ENCODE peak calls at places on chromosomes 16 and 17, in five cellular contexts. Z is naive thymus-derived CD4-positive, alpha-beta T cell; E is colonic mucosa; Q is K562; Y is psoas muscle. P is an unnamed sample.

GRCh38 chr16:51008037-51008436 is 143.0 kb downstream of the SALL1 start:
- DNase-seq in Q (no peak), Y (no peak), Z (no peak), E (no peak), P (no peak)

GRCh38 chr16:66369055-66369592 is 2.6 kb downstream of the CDH5 start:
- DNase-seq in E (no peak), Z (no peak), Q (no peak), Y (no peak), P (no peak)

GRCh38 chr16:49672753-49673152 is 183.2 kb downstream of the ZNF423 start:
- DNase-seq in E (no peak), Q (no peak), Z (no peak), Y (no peak), P (no peak)

GRCh38 chr16:11662582-11662981 is 5.7 kb upstream of the SNN start:
- DNase-seq in Z (no peak), E (no peak), Q (no peak), Y (no peak), P (no peak)

GRCh38 chr16:75238132-75238852 is 13.1 kb downstream of the BCAR1 start:
- DNase-seq in E (peak; percentile 38), Q (no peak), Y (peak; percentile 83), Z (no peak), P (peak; percentile 86)

GRCh38 chr17:64682261-64683181 is 20.4 kb upstream of the SMURF2 start:
- DNase-seq in Y (no peak), E (no peak), Q (no peak), Z (no peak), P (no peak)

GRCh38 chr16:84929421-84930297 is 81.7 kb downstream of the ZDHHC7 start:
- DNase-seq in Y (peak; percentile 75), Q (peak; percentile 89), E (no peak), Z (no peak), P (peak; percentile 53)

GRCh38 chr17:66221343-66221742 is 7.9 kb downstream of the APOH start:
- DNase-seq in E (no peak), Y (no peak), Z (no peak), Q (no peak), P (no peak)

GRCh38 chr17:20797292-20797691 is 217.8 kb downstream of the CDRT15L2 start:
- DNase-seq in Z (no peak), E (no peak), Y (no peak), Q (no peak), P (no peak)
- H3K9me3 ChIP-seq in Z (no peaks in the 10 kb centered on the region), E (no peaks in the 10 kb centered on the region), Y (no peaks in the 10 kb centered on the region), Q (no peaks in the 10 kb centered on the region), P (no peaks in the 10 kb centered on the region)

GRCh38 chr16:3289998-3290673 is 6.8 kb downstream of the ZNF263 start:
- DNase-seq in E (no peak), Z (no peak), Y (no peak), Q (no peak), P (no peak)
- H3K9me3 ChIP-seq in E (peaks cover 26% of the 10 kb centered on the region), Z (peaks cover 45% of the 10 kb centered on the region), Y (peaks cover 70% of the 10 kb centered on the region), Q (peaks cover 44% of the 10 kb centered on the region), P (peaks cover 74% of the 10 kb centered on the region)

GRCh38 chr16:56658476-56658875 is 717 bp downstream of the MT1F start:
- DNase-seq in E (no peak), Z (no peak), Y (no peak), Q (no peak), P (no peak)
- H3K9me3 ChIP-seq in E (no peaks in the 10 kb centered on the region), Z (no peaks in the 10 kb centered on the region), Y (no peaks in the 10 kb centered on the region), Q (no peaks in the 10 kb centered on the region), P (no peaks in the 10 kb centered on the region)

DNA sequence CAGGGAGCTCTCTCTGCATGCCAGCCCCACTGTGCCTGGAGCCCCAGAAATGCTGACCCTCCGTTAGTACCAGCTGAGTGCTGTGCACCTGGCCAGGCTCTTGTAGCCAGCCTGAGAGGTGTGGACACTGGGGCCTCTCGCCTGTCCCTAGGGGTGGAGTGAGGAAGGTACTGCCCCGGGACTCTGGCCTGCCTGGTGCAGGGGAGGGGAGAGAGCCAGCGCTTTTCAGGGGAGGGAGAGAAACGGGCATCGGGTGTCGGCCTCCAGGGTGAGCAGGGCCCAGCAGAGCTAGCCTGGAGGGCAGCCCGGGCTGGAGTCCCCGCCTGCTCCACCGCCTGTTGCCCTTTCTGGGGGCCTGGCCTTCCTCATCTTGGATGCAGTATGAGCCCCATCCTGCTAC is 13.1 kb downstream of the MAP2K3 start:
- DNase-seq in Y (no peak), Q (peak; percentile 14), Z (no peak), E (no peak), P (no peak)
- H3K9me3 ChIP-seq in Y (no peaks in the 10 kb centered on the region), Q (no peaks in the 10 kb centered on the region), Z (no peaks in the 10 kb centered on the region), E (no peaks in the 10 kb centered on the region), P (no peaks in the 10 kb centered on the region)

GRCh38 chr16:35730251-35730650 is 2270.8 kb downstream of the TP53TG3F start:
- DNase-seq in Z (no peak), E (no peak), Q (no peak), Y (no peak), P (no peak)
- H3K9me3 ChIP-seq in Z (no peaks in the 10 kb centered on the region), E (no peaks in the 10 kb centered on the region), Q (no peaks in the 10 kb centered on the region), Y (no peaks in the 10 kb centered on the region), P (no peaks in the 10 kb centered on the region)

GRCh38 chr17:72615627-72615991 is 476.9 kb downstream of the SLC39A11 start:
- DNase-seq in Z (no peak), Y (no peak), E (peak; percentile 51), Q (no peak), P (no peak)
- H3K9me3 ChIP-seq in Z (no peaks in the 10 kb centered on the region), Y (no peaks in the 10 kb centered on the region), E (no peaks in the 10 kb centered on the region), Q (no peaks in the 10 kb centered on the region), P (no peaks in the 10 kb centered on the region)

GRCh38 chr16:35310999-35311398 is 1851.6 kb downstream of the TP53TG3F start:
- DNase-seq in Y (no peak), Q (no peak), Z (no peak), E (no peak), P (no peak)

GRCh38 chr16:35305476-35305875 is 1846.1 kb downstream of the TP53TG3F start:
- DNase-seq in Z (no peak), Y (no peak), Q (no peak), E (no peak), P (no peak)

GRCh38 chr16:35311475-35311874 is 1852.1 kb downstream of the TP53TG3F start:
- DNase-seq in Y (no peak), E (no peak), Q (no peak), Z (no peak), P (no peak)

GRCh38 chr16:35306915-35307314 is 1847.5 kb downstream of the TP53TG3F start:
- DNase-seq in Z (no peak), Q (no peak), Y (no peak), E (no peak), P (no peak)

DNA sequence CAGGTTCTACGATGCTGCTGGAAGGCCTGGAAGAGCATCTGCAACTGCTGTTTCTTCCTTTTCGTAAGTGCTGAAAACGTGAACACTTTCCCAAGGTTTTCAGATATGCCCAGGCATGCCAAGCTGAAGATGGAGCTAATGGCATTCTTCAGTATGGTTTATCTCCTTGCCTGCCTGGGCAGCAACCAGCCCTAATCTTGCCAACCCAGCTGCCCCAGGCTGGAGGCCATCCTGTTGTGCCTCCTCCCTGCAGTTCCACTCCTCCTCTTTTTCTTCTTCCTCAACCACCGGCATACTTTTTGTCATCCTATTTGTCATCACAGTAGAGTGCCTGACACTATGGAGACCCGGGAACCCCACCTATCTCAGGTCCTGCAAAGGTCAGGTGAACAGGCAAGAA is 1849.3 kb downstream of the TP53TG3F start:
- DNase-seq in E (no peak), Z (no peak), Y (no peak), Q (no peak), P (no peak)
- H3K9me3 ChIP-seq in E (peaks cover 4% of the 10 kb centered on the region), Z (no peaks in the 10 kb centered on the region), Y (no peaks in the 10 kb centered on the region), Q (no peaks in the 10 kb centered on the region), P (no peaks in the 10 kb centered on the region)

GRCh38 chr16:69107311-69107962 is 2.0 kb downstream of the HAS3 start:
- DNase-seq in Q (no peak), Y (peak; percentile 33), E (peak; percentile 74), Z (no peak), P (no peak)
- H3K9me3 ChIP-seq in Q (no peaks in the 10 kb centered on the region), Y (no peaks in the 10 kb centered on the region), E (no peaks in the 10 kb centered on the region), Z (no peaks in the 10 kb centered on the region), P (no peaks in the 10 kb centered on the region)

P was measured in tibial artery.